ENCODE peak calls at places on chromosomes 6 and 20, in five cellular contexts. F is EL, R is cardiac fibroblast, I is nephron progenitor cell, J is AML-193. Z is an unnamed sample.

GRCh38 chr6:37680668-37681067 is 17.0 kb downstream of the MDGA1 start:
- DNase-seq in F (no peak), R (no peak), I (no peak), J (no peak), Z (no peak)

GRCh38 chr6:34973547-34974248 is 84.6 kb downstream of the ANKS1A start:
- DNase-seq in F (no peak), R (peak; percentile 22), I (no peak), J (no peak), Z (no peak)

GRCh38 chr6:143755301-143755744 is 77.6 kb downstream of the PHACTR2 start:
- DNase-seq in F (no peak), R (peak; percentile 46), I (no peak), J (no peak), Z (no peak)

GRCh38 chr6:144364727-144365126 is 79.6 kb downstream of the UTRN start:
- DNase-seq in F (no peak), R (no peak), I (no peak), J (no peak), Z (peak; percentile 40)

GRCh38 chr6:125104425-125104824 is 49.1 kb upstream of the TPD52L1 start:
- DNase-seq in F (peak; percentile 51), R (peak; percentile 52), I (no peak), J (no peak), Z (no peak)

GRCh38 chr6:49639177-49639817 is 2.7 kb upstream of the RHAG start:
- DNase-seq in F (no peak), R (no peak), I (no peak), J (no peak), Z (no peak)

GRCh38 chr20:17825949-17826843 is 126.4 kb downstream of the BANF2 start:
- DNase-seq in F (no peak), R (peak; percentile 53), I (no peak), J (no peak), Z (no peak)

GRCh38 chr6:11094411-11094851 is 797 bp downstream of the SMIM13 start:
- DNase-seq in F (peak; percentile 65), R (peak; percentile 63), I (peak; percentile 35), J (peak; percentile 60), Z (no peak)

GRCh38 chr6:47153066-47153755 is 111.1 kb upstream of the ADGRF1 start:
- DNase-seq in F (peak; percentile 81), R (peak; percentile 44), I (no peak), J (no peak), Z (no peak)

GRCh38 chr20:43765933-43766332 is 39.1 kb upstream of the GTSF1L start:
- DNase-seq in F (no peak), R (no peak), I (no peak), J (no peak), Z (no peak)

GRCh38 chr6:87289571-87289970 is 32.8 kb upstream of the SMIM8 start:
- DNase-seq in F (no peak), R (no peak), I (no peak), J (peak; percentile 84), Z (no peak)

GRCh38 chr6:112173401-112173800 is 81.0 kb downstream of the LAMA4 start:
- DNase-seq in F (no peak), R (no peak), I (no peak), J (no peak), Z (no peak)

GRCh38 chr20:42112161-42112560 is 494.0 kb upstream of the CHD6 start:
- DNase-seq in F (no peak), R (no peak), I (no peak), J (no peak), Z (no peak)

GRCh38 chr6:124433369-124434064 is 528.7 kb upstream of the RNF217 start:
- DNase-seq in F (no peak), R (no peak), I (no peak), J (no peak), Z (no peak)

GRCh38 chr20:46576774-46577395 is 26.4 kb upstream of the OCSTAMP start:
- DNase-seq in F (no peak), R (no peak), I (no peak), J (no peak), Z (no peak)